ENCODE peak calls at places on chromosomes 13 and 19, in four cellular contexts. L, E, M and G are unnamed samples.

GRCh38 chr19:53906211-53907192 is 2.6 kb upstream of the CACNG7 start:
- DNase-seq in E (peak; percentile 86), M (peak; percentile 82), L (peak; percentile 30), G (peak; percentile 89)

GRCh38 chr13:27012482-27013197 is 159.0 kb downstream of the USP12 start:
- DNase-seq in E (peak; percentile 16), L (no peak), M (no peak), G (no peak)

GRCh38 chr19:29819986-29820385 is 8.2 kb downstream of the CCNE1 start:
- DNase-seq in E (no peak), M (no peak), L (no peak), G (peak; percentile 56)

GRCh38 chr13:93477238-93477637 is 250.6 kb downstream of the GPC6 start:
- DNase-seq in L (no peak), M (no peak), E (no peak), G (no peak)

GRCh38 chr19:31223805-31224534 is 125.3 kb downstream of the TSHZ3 start:
- DNase-seq in M (no peak), E (no peak), L (no peak), G (no peak)

GRCh38 chr19:31541396-31541795 is 192.2 kb upstream of the TSHZ3 start:
- DNase-seq in M (peak; percentile 5), E (peak; percentile 64), L (no peak), G (no peak)

GRCh38 chr13:48273346-48273745 is 30.2 kb upstream of the RB1 start:
- DNase-seq in L (no peak), M (no peak), E (no peak), G (no peak)

GRCh38 chr19:43078311-43078710 is 4.2 kb downstream of the PSG2 start:
- DNase-seq in E (no peak), L (no peak), M (no peak), G (no peak)

GRCh38 chr13:113112893-113113845 is 7.6 kb downstream of the F7 start:
- DNase-seq in L (no peak), M (no peak), E (peak; percentile 26), G (peak; percentile 56)

GRCh38 chr13:57627663-57628062 is 3.9 kb upstream of the PCDH17 start:
- DNase-seq in M (no peak), E (no peak), L (no peak), G (no peak)

GRCh38 chr19:36420961-36421748 is 2.7 kb upstream of the ZFP82 start:
- DNase-seq in L (no peak), E (no peak), M (no peak), G (peak; percentile 68)

GRCh38 chr13:101018720-101019119 is 344.1 kb upstream of the TMTC4 start:
- DNase-seq in L (no peak), M (no peak), E (no peak), G (no peak)